ENCODE peak calls at places on chromosomes 13 and 19, in six cellular contexts. One of them, this sample, is unnamed.

GRCh38 chr19:55465460-55466245 is 1.1 kb upstream of the C19orf85 start:
- DNase-seq in transverse colon: no peak
- DNase-seq in amniotic epithelial cell: no peak
- DNase-seq in naive thymus-derived CD8-positive, alpha-beta T cell: no peak
- DNase-seq in activated naive CD4-positive, alpha-beta T cell: no peak
- DNase-seq in neural crest cell: no peak
- DNase-seq in this sample: no peak

GRCh38 chr19:35063940-35064818 is 22.7 kb downstream of the HPN start:
- DNase-seq in transverse colon: no peak
- DNase-seq in amniotic epithelial cell: peak; percentile 71
- DNase-seq in naive thymus-derived CD8-positive, alpha-beta T cell: no peak
- DNase-seq in activated naive CD4-positive, alpha-beta T cell: no peak
- DNase-seq in neural crest cell: no peak
- DNase-seq in this sample: no peak

GRCh38 chr13:47039106-47039505 is 142.3 kb upstream of the HTR2A start:
- DNase-seq in transverse colon: no peak
- DNase-seq in amniotic epithelial cell: peak; percentile 92
- DNase-seq in naive thymus-derived CD8-positive, alpha-beta T cell: no peak
- DNase-seq in activated naive CD4-positive, alpha-beta T cell: no peak
- DNase-seq in neural crest cell: no peak
- DNase-seq in this sample: no peak

GRCh38 chr13:31797154-31797775 is 57.9 kb downstream of the RXFP2 start:
- DNase-seq in transverse colon: no peak
- DNase-seq in amniotic epithelial cell: peak; percentile 51
- DNase-seq in naive thymus-derived CD8-positive, alpha-beta T cell: no peak
- DNase-seq in activated naive CD4-positive, alpha-beta T cell: no peak
- DNase-seq in neural crest cell: no peak
- DNase-seq in this sample: no peak

GRCh38 chr13:48730971-48731658 is 77.4 kb downstream of the CYSLTR2 start:
- DNase-seq in transverse colon: no peak
- DNase-seq in amniotic epithelial cell: peak; percentile 95
- DNase-seq in naive thymus-derived CD8-positive, alpha-beta T cell: no peak
- DNase-seq in activated naive CD4-positive, alpha-beta T cell: no peak
- DNase-seq in neural crest cell: no peak
- DNase-seq in this sample: no peak

GRCh38 chr19:51735759-51736449 is 12.1 kb upstream of the HAS1 start:
- DNase-seq in transverse colon: peak; percentile 41
- DNase-seq in amniotic epithelial cell: peak; percentile 99
- DNase-seq in naive thymus-derived CD8-positive, alpha-beta T cell: no peak
- DNase-seq in activated naive CD4-positive, alpha-beta T cell: no peak
- DNase-seq in neural crest cell: no peak
- DNase-seq in this sample: no peak

GRCh38 chr19:42270346-42271044 is 1.4 kb downstream of the CIC start:
- DNase-seq in transverse colon: peak; percentile 63
- DNase-seq in amniotic epithelial cell: peak; percentile 57
- DNase-seq in naive thymus-derived CD8-positive, alpha-beta T cell: peak; percentile 66
- DNase-seq in activated naive CD4-positive, alpha-beta T cell: peak; percentile 61
- DNase-seq in neural crest cell: no peak
- DNase-seq in this sample: peak; percentile 57

GRCh38 chr19:33819875-33820781 is 23.5 kb downstream of the KCTD15 start:
- DNase-seq in transverse colon: peak; percentile 82
- DNase-seq in amniotic epithelial cell: peak; percentile 89
- DNase-seq in naive thymus-derived CD8-positive, alpha-beta T cell: peak; percentile 7
- DNase-seq in activated naive CD4-positive, alpha-beta T cell: peak; percentile 18
- DNase-seq in neural crest cell: peak; percentile 48
- DNase-seq in this sample: no peak

GRCh38 chr13:30107536-30108136 is 199.7 kb downstream of the KATNAL1 start:
- DNase-seq in transverse colon: peak; percentile 17
- DNase-seq in amniotic epithelial cell: peak; percentile 28
- DNase-seq in naive thymus-derived CD8-positive, alpha-beta T cell: no peak
- DNase-seq in activated naive CD4-positive, alpha-beta T cell: no peak
- DNase-seq in neural crest cell: no peak
- DNase-seq in this sample: no peak

GRCh38 chr19:1715540-1715939 is 37.8 kb upstream of the ONECUT3 start:
- DNase-seq in transverse colon: no peak
- DNase-seq in amniotic epithelial cell: no peak
- DNase-seq in naive thymus-derived CD8-positive, alpha-beta T cell: no peak
- DNase-seq in activated naive CD4-positive, alpha-beta T cell: no peak
- DNase-seq in neural crest cell: no peak
- DNase-seq in this sample: no peak

GRCh38 chr13:42064966-42065365 is 16.5 kb downstream of the DGKH start:
- DNase-seq in transverse colon: no peak
- DNase-seq in amniotic epithelial cell: peak; percentile 75
- DNase-seq in naive thymus-derived CD8-positive, alpha-beta T cell: no peak
- DNase-seq in activated naive CD4-positive, alpha-beta T cell: no peak
- DNase-seq in neural crest cell: no peak
- DNase-seq in this sample: no peak

GRCh38 chr13:53343345-53343744 is 314.7 kb downstream of the OLFM4 start:
- DNase-seq in transverse colon: no peak
- DNase-seq in amniotic epithelial cell: no peak
- DNase-seq in naive thymus-derived CD8-positive, alpha-beta T cell: no peak
- DNase-seq in activated naive CD4-positive, alpha-beta T cell: no peak
- DNase-seq in neural crest cell: no peak
- DNase-seq in this sample: no peak

GRCh38 chr19:18604820-18605159 is 1.8 kb downstream of the CRLF1 start:
- DNase-seq in transverse colon: no peak
- DNase-seq in amniotic epithelial cell: no peak
- DNase-seq in naive thymus-derived CD8-positive, alpha-beta T cell: no peak
- DNase-seq in activated naive CD4-positive, alpha-beta T cell: no peak
- DNase-seq in neural crest cell: no peak
- DNase-seq in this sample: no peak

GRCh38 chr19:50703915-50704548 is 15.6 kb downstream of the SHANK1 start:
- DNase-seq in transverse colon: no peak
- DNase-seq in amniotic epithelial cell: no peak
- DNase-seq in naive thymus-derived CD8-positive, alpha-beta T cell: no peak
- DNase-seq in activated naive CD4-positive, alpha-beta T cell: no peak
- DNase-seq in neural crest cell: no peak
- DNase-seq in this sample: no peak

GRCh38 chr13:98097749-98098148 is 45.1 kb upstream of the FARP1 start:
- DNase-seq in transverse colon: no peak
- DNase-seq in amniotic epithelial cell: no peak
- DNase-seq in naive thymus-derived CD8-positive, alpha-beta T cell: no peak
- DNase-seq in activated naive CD4-positive, alpha-beta T cell: no peak
- DNase-seq in neural crest cell: no peak
- DNase-seq in this sample: no peak

GRCh38 chr19:5432687-5433086 is 22.5 kb upstream of the ZNRF4 start:
- DNase-seq in transverse colon: no peak
- DNase-seq in amniotic epithelial cell: no peak
- DNase-seq in naive thymus-derived CD8-positive, alpha-beta T cell: no peak
- DNase-seq in activated naive CD4-positive, alpha-beta T cell: no peak
- DNase-seq in neural crest cell: no peak
- DNase-seq in this sample: no peak

GRCh38 chr13:94726425-94726824 is 14.1 kb upstream of the SOX21 start:
- DNase-seq in transverse colon: no peak
- DNase-seq in amniotic epithelial cell: no peak
- DNase-seq in naive thymus-derived CD8-positive, alpha-beta T cell: no peak
- DNase-seq in activated naive CD4-positive, alpha-beta T cell: no peak
- DNase-seq in neural crest cell: no peak
- DNase-seq in this sample: no peak

GRCh38 chr19:29845576-29846176 is 33.9 kb downstream of the CCNE1 start:
- DNase-seq in transverse colon: peak; percentile 37
- DNase-seq in amniotic epithelial cell: peak; percentile 22
- DNase-seq in naive thymus-derived CD8-positive, alpha-beta T cell: no peak
- DNase-seq in activated naive CD4-positive, alpha-beta T cell: no peak
- DNase-seq in neural crest cell: no peak
- DNase-seq in this sample: no peak

GRCh38 chr19:42427313-42427712 is at the start of gene LIPE:
- DNase-seq in transverse colon: no peak
- DNase-seq in amniotic epithelial cell: peak; percentile 58
- DNase-seq in naive thymus-derived CD8-positive, alpha-beta T cell: no peak
- DNase-seq in activated naive CD4-positive, alpha-beta T cell: no peak
- DNase-seq in neural crest cell: no peak
- DNase-seq in this sample: no peak

GRCh38 chr13:110445722-110446569 is 115.6 kb downstream of the RAB20 start:
- DNase-seq in transverse colon: no peak
- DNase-seq in amniotic epithelial cell: peak; percentile 32
- DNase-seq in naive thymus-derived CD8-positive, alpha-beta T cell: no peak
- DNase-seq in activated naive CD4-positive, alpha-beta T cell: no peak
- DNase-seq in neural crest cell: no peak
- DNase-seq in this sample: no peak

GRCh38 chr13:35978607-35979316 is 152.4 kb downstream of the DCLK1 start:
- DNase-seq in transverse colon: no peak
- DNase-seq in amniotic epithelial cell: peak; percentile 69
- DNase-seq in naive thymus-derived CD8-positive, alpha-beta T cell: peak; percentile 6
- DNase-seq in activated naive CD4-positive, alpha-beta T cell: no peak
- DNase-seq in neural crest cell: peak; percentile 65
- DNase-seq in this sample: no peak

GRCh38 chr19:17500447-17501198 is 10.8 kb upstream of the PGLS start:
- DNase-seq in transverse colon: no peak
- DNase-seq in amniotic epithelial cell: no peak
- DNase-seq in naive thymus-derived CD8-positive, alpha-beta T cell: no peak
- DNase-seq in activated naive CD4-positive, alpha-beta T cell: no peak
- DNase-seq in neural crest cell: no peak
- DNase-seq in this sample: no peak

GRCh38 chr13:67223024-67223423 is 7.1 kb downstream of the PCDH9 start:
- DNase-seq in transverse colon: no peak
- DNase-seq in amniotic epithelial cell: peak; percentile 47
- DNase-seq in naive thymus-derived CD8-positive, alpha-beta T cell: no peak
- DNase-seq in activated naive CD4-positive, alpha-beta T cell: no peak
- DNase-seq in neural crest cell: no peak
- DNase-seq in this sample: no peak

GRCh38 chr19:39263912-39264305 is 4.3 kb upstream of the IFNL2 start:
- DNase-seq in transverse colon: no peak
- DNase-seq in amniotic epithelial cell: no peak
- DNase-seq in naive thymus-derived CD8-positive, alpha-beta T cell: no peak
- DNase-seq in activated naive CD4-positive, alpha-beta T cell: no peak
- DNase-seq in neural crest cell: no peak
- DNase-seq in this sample: no peak

GRCh38 chr19:36236946-36237310 is 22.0 kb downstream of the ZNF146 start:
- DNase-seq in transverse colon: no peak
- DNase-seq in amniotic epithelial cell: no peak
- DNase-seq in naive thymus-derived CD8-positive, alpha-beta T cell: no peak
- DNase-seq in activated naive CD4-positive, alpha-beta T cell: no peak
- DNase-seq in neural crest cell: no peak
- DNase-seq in this sample: no peak